ENCODE peak calls at places on chromosomes 2 and 18, in six cellular contexts. One of them, this sample, is unnamed.
A peak's percentile ranks its signal among the peaks of the same experiment; 100 is the strongest.

GRCh38 chr2:226154610-226155009 is 645.0 kb downstream of the IRS1 start:
- DNase-seq in right cardiac atrium: no peak
- DNase-seq in CD4-positive, CD25-positive, alpha-beta regulatory T cell: no peak
- DNase-seq in aorta: no peak
- DNase-seq in lower lobe of right lung: no peak
- DNase-seq in NB4: peak; percentile 67
- DNase-seq in this sample: no peak

GRCh38 chr18:13566941-13567762 is 159.2 kb downstream of the FAM210A start:
- DNase-seq in aorta: peak; percentile 84
- DNase-seq in NB4: no peak
- DNase-seq in lower lobe of right lung: peak; percentile 86
- DNase-seq in right cardiac atrium: peak; percentile 69
- DNase-seq in CD4-positive, CD25-positive, alpha-beta regulatory T cell: no peak
- DNase-seq in this sample: no peak

GRCh38 chr2:133885847-133886246 is 317.6 kb upstream of the NCKAP5 start:
- DNase-seq in right cardiac atrium: no peak
- DNase-seq in lower lobe of right lung: no peak
- DNase-seq in aorta: no peak
- DNase-seq in CD4-positive, CD25-positive, alpha-beta regulatory T cell: no peak
- DNase-seq in NB4: no peak
- DNase-seq in this sample: no peak

GRCh38 chr18:55206941-55207340 is 247.7 kb upstream of the CCDC68 start:
- DNase-seq in right cardiac atrium: no peak
- DNase-seq in aorta: no peak
- DNase-seq in lower lobe of right lung: no peak
- DNase-seq in NB4: no peak
- DNase-seq in CD4-positive, CD25-positive, alpha-beta regulatory T cell: no peak
- DNase-seq in this sample: no peak

GRCh38 chr2:25063876-25064660 is 22.2 kb downstream of the EFR3B start:
- DNase-seq in right cardiac atrium: no peak
- DNase-seq in lower lobe of right lung: no peak
- DNase-seq in aorta: no peak
- DNase-seq in CD4-positive, CD25-positive, alpha-beta regulatory T cell: no peak
- DNase-seq in NB4: no peak
- DNase-seq in this sample: no peak

GRCh38 chr2:23836971-23837565 is 89.9 kb downstream of the ATAD2B start:
- DNase-seq in CD4-positive, CD25-positive, alpha-beta regulatory T cell: no peak
- DNase-seq in NB4: no peak
- DNase-seq in aorta: no peak
- DNase-seq in right cardiac atrium: no peak
- DNase-seq in lower lobe of right lung: no peak
- DNase-seq in this sample: no peak

GRCh38 chr2:96868555-96869280 is 1.2 kb downstream of the SEMA4C start:
- DNase-seq in lower lobe of right lung: peak; percentile 89
- DNase-seq in right cardiac atrium: peak; percentile 97
- DNase-seq in NB4: peak; percentile 96
- DNase-seq in aorta: peak; percentile 95
- DNase-seq in CD4-positive, CD25-positive, alpha-beta regulatory T cell: peak; percentile 55
- DNase-seq in this sample: peak; percentile 24

GRCh38 chr2:167652401-167652800 is 595.0 kb downstream of the STK39 start:
- DNase-seq in aorta: no peak
- DNase-seq in lower lobe of right lung: no peak
- DNase-seq in CD4-positive, CD25-positive, alpha-beta regulatory T cell: no peak
- DNase-seq in right cardiac atrium: no peak
- DNase-seq in NB4: no peak
- DNase-seq in this sample: no peak

GRCh38 chr2:28286678-28287077 is 106.0 kb upstream of the FOSL2 start:
- DNase-seq in aorta: no peak
- DNase-seq in NB4: no peak
- DNase-seq in lower lobe of right lung: no peak
- DNase-seq in CD4-positive, CD25-positive, alpha-beta regulatory T cell: no peak
- DNase-seq in right cardiac atrium: no peak
- DNase-seq in this sample: no peak

GRCh38 chr2:133571249-133571648 is 3.0 kb upstream of the NCKAP5 start:
- DNase-seq in right cardiac atrium: no peak
- DNase-seq in NB4: no peak
- DNase-seq in lower lobe of right lung: no peak
- DNase-seq in aorta: no peak
- DNase-seq in CD4-positive, CD25-positive, alpha-beta regulatory T cell: no peak
- DNase-seq in this sample: no peak

GRCh38 chr18:3595282-3596273 is 145.6 kb downstream of the TGIF1 start:
- DNase-seq in CD4-positive, CD25-positive, alpha-beta regulatory T cell: no peak
- DNase-seq in right cardiac atrium: no peak
- DNase-seq in lower lobe of right lung: no peak
- DNase-seq in aorta: no peak
- DNase-seq in NB4: peak; percentile 78
- DNase-seq in this sample: no peak

GRCh38 chr18:35171315-35171987 is 69.4 kb upstream of the ZNF397 start:
- DNase-seq in right cardiac atrium: no peak
- DNase-seq in CD4-positive, CD25-positive, alpha-beta regulatory T cell: no peak
- DNase-seq in lower lobe of right lung: no peak
- DNase-seq in NB4: no peak
- DNase-seq in aorta: no peak
- DNase-seq in this sample: no peak

DNA sequence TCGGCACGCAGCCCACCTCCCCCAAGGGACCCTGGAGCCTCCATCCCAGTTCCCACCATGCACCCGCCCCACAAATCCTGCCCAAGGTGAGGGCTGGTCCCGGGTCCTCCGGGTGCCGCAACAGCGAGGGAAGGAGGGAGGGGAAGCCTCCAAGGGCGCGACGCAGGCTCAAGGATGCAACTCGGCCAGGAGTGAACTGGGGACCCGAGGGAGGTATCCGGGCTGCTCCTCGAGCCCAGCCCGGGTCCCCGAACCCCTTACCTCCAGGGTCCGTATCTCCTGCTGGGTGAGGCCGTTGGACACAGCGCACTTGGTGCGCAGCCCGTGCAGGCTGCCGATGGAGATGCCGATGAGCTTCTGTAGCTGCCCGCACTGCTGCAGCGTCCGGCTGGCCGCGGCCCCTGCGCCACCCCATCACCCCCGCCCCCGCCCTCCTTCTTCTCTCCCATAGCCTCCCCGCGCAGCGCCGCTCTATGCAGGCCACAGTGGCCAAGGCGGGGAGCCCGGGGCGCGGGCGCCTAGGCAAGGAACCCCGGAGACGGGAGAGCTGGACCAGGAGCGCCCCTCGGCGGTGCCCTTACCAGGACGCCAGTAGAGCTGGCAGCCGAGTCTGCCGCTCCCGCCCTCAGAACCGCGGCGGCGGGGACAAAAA is 124.1 kb downstream of the ANKRD30BL start:
- DNase-seq in CD4-positive, CD25-positive, alpha-beta regulatory T cell: no peak
- DNase-seq in lower lobe of right lung: peak; percentile 38
- DNase-seq in NB4: no peak
- DNase-seq in right cardiac atrium: peak; percentile 41
- DNase-seq in aorta: peak; percentile 69
- DNase-seq in this sample: no peak
- H3K4me3 ChIP-seq in CD4-positive, CD25-positive, alpha-beta regulatory T cell: no peak overlapping the region
- H3K4me3 ChIP-seq in lower lobe of right lung: peak overlapping the region; percentile 39
- H3K4me3 ChIP-seq in NB4: no peak overlapping the region
- H3K4me3 ChIP-seq in right cardiac atrium: peak overlapping the region; percentile 45
- H3K4me3 ChIP-seq in aorta: peak overlapping the region; percentile 43
- H3K4me3 ChIP-seq in this sample: no peak overlapping the region

GRCh38 chr18:58891753-58892152 is 27.1 kb downstream of the ZNF532 start:
- DNase-seq in lower lobe of right lung: no peak
- DNase-seq in right cardiac atrium: no peak
- DNase-seq in CD4-positive, CD25-positive, alpha-beta regulatory T cell: no peak
- DNase-seq in aorta: no peak
- DNase-seq in NB4: no peak
- DNase-seq in this sample: no peak
- H3K4me3 ChIP-seq in lower lobe of right lung: peak overlapping the region; percentile 17
- H3K4me3 ChIP-seq in right cardiac atrium: peak overlapping the region; percentile 9
- H3K4me3 ChIP-seq in CD4-positive, CD25-positive, alpha-beta regulatory T cell: no peak overlapping the region
- H3K4me3 ChIP-seq in aorta: no peak overlapping the region
- H3K4me3 ChIP-seq in NB4: no peak overlapping the region
- H3K4me3 ChIP-seq in this sample: no peak overlapping the region

GRCh38 chr2:160376576-160376975 is 117.0 kb downstream of the RBMS1 start:
- DNase-seq in right cardiac atrium: peak; percentile 64
- DNase-seq in CD4-positive, CD25-positive, alpha-beta regulatory T cell: no peak
- DNase-seq in aorta: no peak
- DNase-seq in lower lobe of right lung: no peak
- DNase-seq in NB4: no peak
- DNase-seq in this sample: no peak

GRCh38 chr2:160375037-160375436 is 118.6 kb downstream of the RBMS1 start:
- DNase-seq in NB4: no peak
- DNase-seq in CD4-positive, CD25-positive, alpha-beta regulatory T cell: no peak
- DNase-seq in right cardiac atrium: no peak
- DNase-seq in lower lobe of right lung: no peak
- DNase-seq in aorta: no peak
- DNase-seq in this sample: no peak

GRCh38 chr2:160377204-160377995 is 116.2 kb downstream of the RBMS1 start:
- DNase-seq in NB4: no peak
- DNase-seq in right cardiac atrium: no peak
- DNase-seq in lower lobe of right lung: no peak
- DNase-seq in CD4-positive, CD25-positive, alpha-beta regulatory T cell: no peak
- DNase-seq in aorta: no peak
- DNase-seq in this sample: no peak

GRCh38 chr2:160373263-160374019 is 120.2 kb downstream of the RBMS1 start:
- DNase-seq in right cardiac atrium: peak; percentile 40
- DNase-seq in lower lobe of right lung: no peak
- DNase-seq in aorta: no peak
- DNase-seq in CD4-positive, CD25-positive, alpha-beta regulatory T cell: no peak
- DNase-seq in NB4: no peak
- DNase-seq in this sample: no peak

DNA sequence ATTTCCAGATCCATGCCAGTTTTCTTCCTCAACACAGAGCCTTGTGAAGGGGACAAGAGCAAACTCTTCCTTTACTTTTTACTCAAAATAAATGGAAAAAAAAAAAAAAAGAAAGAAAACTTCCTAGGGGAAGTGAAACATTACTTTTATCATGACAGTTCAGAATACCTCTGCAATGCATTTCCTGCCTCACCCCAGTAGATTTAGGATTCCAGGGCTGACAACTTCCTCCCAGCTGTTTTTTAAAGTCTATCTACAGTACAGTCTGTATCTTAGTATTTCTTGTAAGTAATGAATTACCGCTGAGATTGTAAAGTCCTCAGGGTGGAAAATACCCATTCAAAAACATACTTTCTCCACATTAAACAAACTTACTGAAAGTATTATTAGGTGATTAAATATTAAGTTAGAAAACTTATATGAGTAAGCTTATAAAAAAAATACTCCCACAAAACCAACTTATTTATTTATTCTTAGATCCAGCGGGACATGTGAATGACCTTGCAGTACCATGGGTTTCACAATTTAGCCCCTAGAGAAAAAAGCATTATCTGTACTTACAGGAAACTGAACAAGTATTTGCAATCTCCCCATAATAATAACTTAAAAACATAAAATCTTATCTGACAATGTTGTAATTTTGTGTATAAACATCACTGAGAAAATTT is 117.7 kb downstream of the RBMS1 start:
- DNase-seq in right cardiac atrium: no peak
- DNase-seq in lower lobe of right lung: no peak
- DNase-seq in NB4: peak; percentile 65
- DNase-seq in CD4-positive, CD25-positive, alpha-beta regulatory T cell: no peak
- DNase-seq in aorta: no peak
- DNase-seq in this sample: peak; percentile 34
- H3K4me3 ChIP-seq in right cardiac atrium: no peak overlapping the region
- H3K4me3 ChIP-seq in lower lobe of right lung: no peak overlapping the region
- H3K4me3 ChIP-seq in NB4: no peak overlapping the region
- H3K4me3 ChIP-seq in CD4-positive, CD25-positive, alpha-beta regulatory T cell: peak overlapping the region; percentile 7
- H3K4me3 ChIP-seq in aorta: no peak overlapping the region
- H3K4me3 ChIP-seq in this sample: no peak overlapping the region

DNA sequence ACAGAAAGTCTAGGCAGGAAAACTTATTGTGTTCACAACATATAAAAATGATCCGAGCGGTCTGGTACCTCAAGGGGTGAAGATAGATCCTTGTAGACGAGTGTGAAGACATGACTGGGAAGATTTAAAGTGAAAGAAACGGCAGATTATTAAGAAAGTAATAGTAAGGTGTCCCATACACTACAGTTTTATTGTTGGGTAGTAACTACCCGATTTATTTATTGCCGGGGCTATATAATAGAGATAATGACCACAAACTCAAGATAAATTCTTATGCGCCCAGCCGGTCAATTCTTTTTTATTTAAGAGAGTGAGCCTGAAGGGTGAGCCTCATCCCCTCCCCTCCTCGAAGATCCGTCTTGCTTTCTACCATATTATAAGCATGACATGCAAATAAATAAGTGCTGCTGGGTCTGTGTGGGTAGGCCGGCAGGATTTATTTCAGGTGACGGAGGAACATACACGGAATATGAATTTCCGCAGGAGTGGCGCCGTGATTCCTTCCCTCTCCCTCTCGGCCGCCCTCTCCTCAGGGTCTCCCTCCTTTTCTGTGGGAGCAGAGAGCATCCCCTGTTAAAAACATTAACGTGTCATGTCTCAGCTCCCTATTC is 147.5 kb downstream of the MEIS1 start:
- DNase-seq in CD4-positive, CD25-positive, alpha-beta regulatory T cell: no peak
- DNase-seq in NB4: no peak
- DNase-seq in aorta: no peak
- DNase-seq in right cardiac atrium: no peak
- DNase-seq in lower lobe of right lung: no peak
- DNase-seq in this sample: no peak
- H3K4me3 ChIP-seq in CD4-positive, CD25-positive, alpha-beta regulatory T cell: no peak overlapping the region
- H3K4me3 ChIP-seq in NB4: no peak overlapping the region
- H3K4me3 ChIP-seq in aorta: no peak overlapping the region
- H3K4me3 ChIP-seq in right cardiac atrium: no peak overlapping the region
- H3K4me3 ChIP-seq in lower lobe of right lung: peak overlapping the region; percentile 47
- H3K4me3 ChIP-seq in this sample: no peak overlapping the region

DNA sequence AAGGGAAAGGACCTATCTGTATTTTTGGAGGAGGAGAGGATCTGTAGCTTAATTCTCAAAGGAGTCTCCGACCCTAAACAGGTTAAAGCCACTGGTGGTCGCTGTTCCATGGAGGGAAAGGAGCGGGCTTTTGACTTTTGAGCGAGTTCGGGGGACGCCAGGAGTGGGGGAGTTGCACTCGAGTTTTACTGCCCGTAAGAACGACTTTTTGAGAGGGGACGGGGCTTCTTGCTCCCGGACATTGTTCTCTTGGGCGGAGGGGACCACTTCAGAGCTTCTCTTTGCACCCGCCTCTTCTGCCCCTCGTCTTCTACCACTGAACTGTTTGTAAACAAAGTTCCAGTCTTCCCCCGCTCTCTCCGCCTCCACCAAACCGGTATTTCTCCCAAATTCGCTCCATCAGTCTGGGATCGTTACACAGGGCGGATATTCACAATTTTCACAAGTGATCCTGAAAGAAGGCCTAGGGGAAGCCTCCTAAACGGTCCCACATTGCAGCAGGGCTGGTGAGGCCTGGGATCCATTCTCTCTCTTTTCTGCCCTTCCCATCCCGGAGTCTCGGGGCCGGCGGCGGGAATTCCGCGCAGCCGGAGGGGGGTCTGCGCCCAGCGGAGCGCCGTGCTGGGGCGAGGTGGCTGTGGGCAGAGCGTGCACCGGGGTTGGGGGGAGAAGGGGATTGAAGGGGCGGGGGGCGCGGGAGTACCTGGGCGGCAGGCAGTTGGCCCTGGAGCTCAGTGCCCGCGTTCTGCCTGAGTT is 6.6 kb downstream of the DLX2 start:
- DNase-seq in CD4-positive, CD25-positive, alpha-beta regulatory T cell: no peak
- DNase-seq in NB4: no peak
- DNase-seq in right cardiac atrium: peak; percentile 35
- DNase-seq in aorta: peak; percentile 69
- DNase-seq in lower lobe of right lung: no peak
- DNase-seq in this sample: no peak
- H3K4me3 ChIP-seq in CD4-positive, CD25-positive, alpha-beta regulatory T cell: peak overlapping the region; percentile 21
- H3K4me3 ChIP-seq in NB4: no peak overlapping the region
- H3K4me3 ChIP-seq in right cardiac atrium: peak overlapping the region; percentile 28
- H3K4me3 ChIP-seq in aorta: no peak overlapping the region
- H3K4me3 ChIP-seq in lower lobe of right lung: peak overlapping the region; percentile 44
- H3K4me3 ChIP-seq in this sample: peak overlapping the region; percentile 68